ENCODE peak calls at places on chromosomes 13 and 19, in four cellular contexts. E is fibroblast of pulmonary artery, H is brain microvascular endothelial cell, C is sigmoid colon. T is an unnamed sample.

GRCh38 chr13:113917096-113917495 is 53.2 kb upstream of the GAS6 start:
- DNase-seq in E (no peak), H (no peak), C (no peak), T (no peak)

GRCh38 chr19:35135389-35135909 is 590 bp upstream of the LGI4 start:
- DNase-seq in C (peak), E (peak), H (peak), T (peak)

GRCh38 chr19:30375651-30376050 is 3.5 kb downstream of the ZNF536 start:
- DNase-seq in C (no peak), H (no peak), E (no peak), T (no peak)

GRCh38 chr19:10289836-10290438 is at the start of gene ICAM5:
- DNase-seq in H (no peak), E (no peak), C (no peak), T (no peak)

GRCh38 chr13:102940143-102940542 is 94.3 kb downstream of the ERCC5 start:
- DNase-seq in H (no peak), E (no peak), C (no peak), T (no peak)

GRCh38 chr19:4326837-4327251 is 11.8 kb downstream of the STAP2 start:
- DNase-seq in E (no peak), C (no peak), H (no peak), T (no peak)

GRCh38 chr13:111341886-111342285 is 21.4 kb downstream of the TEX29 start:
- DNase-seq in C (no peak), E (no peak), H (no peak), T (no peak)

GRCh38 chr13:21234537-21234936 is 58.1 kb downstream of the MRPL57 start:
- DNase-seq in E (no peak), C (no peak), H (no peak), T (no peak)

GRCh38 chr13:32902898-32903297 is 113.3 kb upstream of the KL start:
- DNase-seq in C (peak), H (no peak), E (peak), T (peak)

GRCh38 chr13:96223231-96223630 is 133.3 kb downstream of the HS6ST3 start:
- DNase-seq in C (no peak), H (no peak), E (no peak), T (no peak)

GRCh38 chr13:44816701-44817684 is 172.3 kb downstream of the NUFIP1 start:
- DNase-seq in H (peak), E (peak), C (no peak), T (peak)

GRCh38 chr13:28805193-28805819 is 14.8 kb upstream of the MTUS2 start:
- DNase-seq in E (peak), C (no peak), H (no peak), T (peak)

GRCh38 chr13:36543671-36544070 is 111.4 kb downstream of the CCNA1 start:
- DNase-seq in H (no peak), E (peak), C (no peak), T (no peak)

DNA sequence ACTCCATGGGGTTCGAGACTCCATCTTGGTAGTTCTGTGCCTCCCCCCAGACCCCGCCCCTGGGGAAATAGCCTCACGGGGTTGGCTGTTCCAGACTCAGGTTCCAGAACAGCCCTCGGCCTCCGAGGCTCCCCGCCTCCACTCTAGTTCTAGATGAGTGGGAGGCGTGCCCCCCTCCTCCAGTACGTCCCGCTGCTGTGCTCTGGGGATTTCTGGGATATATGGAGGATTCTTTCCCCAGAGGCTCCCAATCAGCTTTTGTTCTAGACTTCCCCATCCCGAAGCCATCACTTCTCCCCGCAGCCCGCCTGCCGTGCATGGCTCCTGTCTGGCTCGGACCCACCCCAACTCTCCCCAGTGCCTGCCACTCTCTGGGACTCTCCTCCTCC is 1.9 kb upstream of the CACNG7 start:
- DNase-seq in E (no peak), H (no peak), C (no peak), T (no peak)
- H3K4me3 ChIP-seq in E (no peak), H (no peak), C (no peak), T (no peak)

GRCh38 chr19:48835734-48836088 is 580 bp downstream of the HSD17B14 start:
- DNase-seq in C (peak), E (peak), H (peak), T (peak)
- H3K4me3 ChIP-seq in C (peak), E (peak), H (peak), T (peak)

GRCh38 chr19:43575955-43576451 is 402 bp downstream of the PINLYP start:
- DNase-seq in H (no peak), C (no peak), E (no peak), T (no peak)
- H3K4me3 ChIP-seq in H (peak), C (peak), E (peak), T (peak)

DNA sequence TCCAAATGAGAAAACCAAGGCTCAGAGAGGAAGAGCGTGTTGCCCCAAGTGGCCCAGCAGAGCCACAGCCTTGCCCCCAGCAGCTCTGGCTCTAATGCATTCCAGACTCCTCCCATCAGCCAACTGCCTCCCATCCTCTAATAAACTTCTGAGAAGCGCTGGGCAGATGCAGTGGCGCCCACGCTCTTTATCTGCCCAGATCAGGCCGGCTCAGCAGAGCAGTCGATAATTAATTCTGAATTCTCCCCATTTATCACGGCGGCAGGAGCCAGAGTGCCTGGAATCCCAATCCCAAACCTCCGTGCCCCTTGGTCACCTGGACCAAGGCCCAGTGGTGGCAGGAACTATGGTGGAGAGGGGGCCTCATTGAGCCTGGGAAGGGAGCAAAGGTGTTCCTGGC is 13.9 kb downstream of the TINCR start:
- DNase-seq in C (no peak), E (no peak), H (no peak), T (no peak)
- H3K4me3 ChIP-seq in C (no peak), E (no peak), H (no peak), T (no peak)

DNA sequence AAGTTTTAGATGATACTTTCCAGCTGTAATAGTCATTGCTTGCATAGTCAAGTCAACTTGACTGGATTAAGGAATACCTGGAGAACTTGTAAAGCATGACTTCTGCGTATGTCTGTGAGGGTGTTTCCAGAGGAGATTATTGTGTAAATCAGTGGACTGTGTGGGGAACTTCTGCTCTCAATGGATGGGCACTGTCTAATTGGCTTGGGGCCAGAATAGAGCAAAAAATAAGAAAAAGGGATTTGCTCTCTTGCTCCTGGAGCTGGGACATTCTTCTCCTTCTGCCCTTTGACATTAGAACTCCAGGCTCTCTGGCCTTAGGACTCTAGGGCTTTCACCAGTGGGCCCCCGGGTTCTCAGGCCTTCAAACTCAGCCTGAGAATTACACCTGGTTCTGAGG is 33.1 kb downstream of the CYSLTR2 start:
- DNase-seq in C (no peak), H (no peak), E (no peak), T (no peak)
- H3K4me3 ChIP-seq in C (no peak), H (no peak), E (no peak), T (no peak)